ENCODE peak calls at places on chromosome 12, in seven cellular contexts. S, A, R, G, J, I and N are unnamed samples.

GRCh38 chr12:131371580-131372475 is 339.1 kb upstream of the SFSWAP start:
- DNase-seq in S (no peak), A (no peak), R (no peak), G (no peak), J (no peak), I (no peak), N (no peak)

GRCh38 chr12:122167328-122167925 is 6.6 kb downstream of the IL31 start:
- DNase-seq in S (no peak), A (no peak), R (no peak), G (no peak), J (no peak), I (no peak), N (no peak)

GRCh38 chr12:117134059-117134458 is 34.8 kb upstream of the TESC start:
- DNase-seq in S (no peak), A (no peak), R (peak; percentile 33), G (no peak), J (no peak), I (no peak), N (peak; percentile 49)

GRCh38 chr12:116406529-116406928 is 129.0 kb upstream of the MED13L start:
- DNase-seq in S (no peak), A (no peak), R (no peak), G (no peak), J (no peak), I (peak; percentile 90), N (peak; percentile 96)

GRCh38 chr12:6532927-6533652 is 1.2 kb upstream of the GAPDH start:
- DNase-seq in S (peak; percentile 73), A (peak; percentile 62), R (no peak), G (no peak), J (peak; percentile 73), I (peak; percentile 72), N (peak; percentile 67)

GRCh38 chr12:66296171-66296683 is 6.1 kb upstream of the HELB start:
- DNase-seq in S (no peak), A (no peak), R (no peak), G (no peak), J (peak; percentile 47), I (no peak), N (no peak)

GRCh38 chr12:109952160-109952858 is 43.9 kb downstream of the GIT2 start:
- DNase-seq in S (no peak), A (no peak), R (no peak), G (no peak), J (no peak), I (no peak), N (no peak)

GRCh38 chr12:52280319-52280795 is 5.9 kb downstream of the KRT86 start:
- DNase-seq in S (no peak), A (no peak), R (no peak), G (no peak), J (no peak), I (peak; percentile 61), N (peak; percentile 97)

GRCh38 chr12:76782440-76782996 is 18.6 kb downstream of the ZDHHC17 start:
- DNase-seq in S (no peak), A (no peak), R (no peak), G (no peak), J (no peak), I (no peak), N (no peak)

GRCh38 chr12:130139971-130140547 is 22.2 kb upstream of the FZD10 start:
- DNase-seq in S (no peak), A (no peak), R (no peak), G (no peak), J (no peak), I (no peak), N (no peak)

GRCh38 chr12:7512528-7512927 is 9.0 kb upstream of the CD163 start:
- DNase-seq in S (no peak), A (no peak), R (no peak), G (no peak), J (peak; percentile 69), I (peak; percentile 20), N (peak; percentile 90)

GRCh38 chr12:28023156-28023887 is 50.8 kb upstream of the PTHLH start:
- DNase-seq in S (no peak), A (no peak), R (no peak), G (no peak), J (peak; percentile 87), I (no peak), N (peak; percentile 44)

GRCh38 chr12:93425736-93426363 is 15.9 kb downstream of the UBE2N start:
- DNase-seq in S (no peak), A (no peak), R (no peak), G (no peak), J (no peak), I (no peak), N (no peak)

GRCh38 chr12:107106241-107107025 is 13.1 kb upstream of the CRY1 start:
- DNase-seq in S (no peak), A (no peak), R (no peak), G (no peak), J (no peak), I (no peak), N (no peak)

GRCh38 chr12:121801601-121802484 is 2.0 kb upstream of the SETD1B start:
- DNase-seq in S (peak; percentile 73), A (peak; percentile 27), R (peak; percentile 60), G (no peak), J (peak; percentile 78), I (peak; percentile 16), N (peak; percentile 46)

GRCh38 chr12:114628199-114628598 is 55.8 kb downstream of the TBX3 start:
- DNase-seq in S (no peak), A (no peak), R (no peak), G (no peak), J (no peak), I (no peak), N (no peak)

GRCh38 chr12:95116341-95116740 is 42.9 kb upstream of the NR2C1 start:
- DNase-seq in S (no peak), A (no peak), R (no peak), G (no peak), J (no peak), I (no peak), N (peak; percentile 89)

GRCh38 chr12:109766251-109766778 is 52.7 kb downstream of the FAM222A start:
- DNase-seq in S (no peak), A (no peak), R (no peak), G (no peak), J (no peak), I (no peak), N (no peak)

GRCh38 chr12:108856428-108857157 is 790 bp downstream of the SSH1 start:
- DNase-seq in S (no peak), A (no peak), R (peak; percentile 71), G (no peak), J (peak; percentile 73), I (peak; percentile 87), N (peak; percentile 81)

GRCh38 chr12:15001733-15002471 is 29.1 kb downstream of the PDE6H start:
- DNase-seq in S (no peak), A (peak; percentile 25), R (no peak), G (no peak), J (no peak), I (peak; percentile 46), N (peak; percentile 17)

GRCh38 chr12:110247340-110248095 is 33.5 kb upstream of the ATP2A2 start:
- DNase-seq in S (no peak), A (peak; percentile 5), R (no peak), G (no peak), J (no peak), I (peak; percentile 29), N (no peak)

GRCh38 chr12:109428038-109428629 is 49.0 kb downstream of the KCTD10 start:
- DNase-seq in S (peak; percentile 68), A (peak; percentile 30), R (peak; percentile 54), G (peak; percentile 35), J (peak; percentile 78), I (peak; percentile 82), N (peak; percentile 85)

GRCh38 chr12:123444396-123445026 is 8.0 kb upstream of the RILPL2 start:
- DNase-seq in S (no peak), A (no peak), R (no peak), G (no peak), J (no peak), I (no peak), N (peak; percentile 91)

GRCh38 chr12:77485961-77486579 is 344.6 kb upstream of the NAV3 start:
- DNase-seq in S (no peak), A (no peak), R (no peak), G (no peak), J (no peak), I (no peak), N (no peak)

GRCh38 chr12:53984901-53985357 is at the start of gene HOXC10:
- DNase-seq in S (peak; percentile 87), A (peak; percentile 97), R (peak; percentile 61), G (peak; percentile 51), J (peak; percentile 96), I (peak; percentile 88), N (peak; percentile 96)